ENCODE peak calls at places on chromosomes 3 and 15, in five cellular contexts. One of them, this sample, is unnamed.

GRCh38 chr15:75640483-75641175 is 605 bp upstream of the IMP3 start:
- DNase-seq in NB4: peak; percentile 90
- DNase-seq in CD8-positive, alpha-beta T cell: no peak
- DNase-seq in Jurkat, Clone E6-1: peak; percentile 87
- DNase-seq in aorta: no peak
- DNase-seq in this sample: peak; percentile 74

GRCh38 chr3:42898896-42899675 is 6.9 kb upstream of the ZNF662 start:
- DNase-seq in NB4: no peak
- DNase-seq in CD8-positive, alpha-beta T cell: no peak
- DNase-seq in Jurkat, Clone E6-1: no peak
- DNase-seq in aorta: no peak
- DNase-seq in this sample: no peak

GRCh38 chr3:110101361-110101760 is 764.0 kb upstream of the DPPA4 start:
- DNase-seq in NB4: no peak
- DNase-seq in CD8-positive, alpha-beta T cell: no peak
- DNase-seq in Jurkat, Clone E6-1: no peak
- DNase-seq in aorta: no peak
- DNase-seq in this sample: no peak

GRCh38 chr3:120645083-120645800 is 36.8 kb downstream of the HGD start:
- DNase-seq in NB4: peak; percentile 43
- DNase-seq in CD8-positive, alpha-beta T cell: no peak
- DNase-seq in Jurkat, Clone E6-1: no peak
- DNase-seq in aorta: no peak
- DNase-seq in this sample: no peak

GRCh38 chr15:95520511-95520910 is 810.0 kb upstream of the NR2F2 start:
- DNase-seq in NB4: peak; percentile 72
- DNase-seq in CD8-positive, alpha-beta T cell: no peak
- DNase-seq in Jurkat, Clone E6-1: no peak
- DNase-seq in aorta: no peak
- DNase-seq in this sample: peak; percentile 9

GRCh38 chr3:126274735-126275734 is 82.2 kb downstream of the KLF15 start:
- DNase-seq in NB4: peak; percentile 83
- DNase-seq in CD8-positive, alpha-beta T cell: no peak
- DNase-seq in Jurkat, Clone E6-1: no peak
- DNase-seq in aorta: no peak
- DNase-seq in this sample: no peak

GRCh38 chr15:57323806-57324589 is 52.3 kb upstream of the CGNL1 start:
- DNase-seq in NB4: peak; percentile 41
- DNase-seq in CD8-positive, alpha-beta T cell: no peak
- DNase-seq in Jurkat, Clone E6-1: peak; percentile 97
- DNase-seq in aorta: peak; percentile 64
- DNase-seq in this sample: peak; percentile 39

GRCh38 chr3:53221345-53221744 is 34.5 kb downstream of the TKT start:
- DNase-seq in NB4: no peak
- DNase-seq in CD8-positive, alpha-beta T cell: no peak
- DNase-seq in Jurkat, Clone E6-1: no peak
- DNase-seq in aorta: no peak
- DNase-seq in this sample: no peak

GRCh38 chr3:72891053-72891855 is 3.4 kb downstream of the GXYLT2 start:
- DNase-seq in NB4: no peak
- DNase-seq in CD8-positive, alpha-beta T cell: no peak
- DNase-seq in Jurkat, Clone E6-1: peak; percentile 56
- DNase-seq in aorta: no peak
- DNase-seq in this sample: no peak

GRCh38 chr3:46527239-46527638 is 29.5 kb downstream of the RTP3 start:
- DNase-seq in NB4: no peak
- DNase-seq in CD8-positive, alpha-beta T cell: no peak
- DNase-seq in Jurkat, Clone E6-1: no peak
- DNase-seq in aorta: no peak
- DNase-seq in this sample: no peak

GRCh38 chr15:29687204-29687768 is 135.0 kb downstream of the TJP1 start:
- DNase-seq in NB4: no peak
- DNase-seq in CD8-positive, alpha-beta T cell: no peak
- DNase-seq in Jurkat, Clone E6-1: no peak
- DNase-seq in aorta: no peak
- DNase-seq in this sample: no peak

GRCh38 chr3:197795200-197795599 is 4.1 kb downstream of the LRCH3 start:
- DNase-seq in NB4: peak; percentile 23
- DNase-seq in CD8-positive, alpha-beta T cell: no peak
- DNase-seq in Jurkat, Clone E6-1: no peak
- DNase-seq in aorta: no peak
- DNase-seq in this sample: no peak

GRCh38 chr3:120763601-120764000 is 21.1 kb downstream of the GTF2E1 start:
- DNase-seq in NB4: no peak
- DNase-seq in CD8-positive, alpha-beta T cell: no peak
- DNase-seq in Jurkat, Clone E6-1: no peak
- DNase-seq in aorta: no peak
- DNase-seq in this sample: peak; percentile 46

GRCh38 chr15:66401130-66402021 is 14.7 kb downstream of the MAP2K1 start:
- DNase-seq in NB4: no peak
- DNase-seq in CD8-positive, alpha-beta T cell: no peak
- DNase-seq in Jurkat, Clone E6-1: peak; percentile 54
- DNase-seq in aorta: no peak
- DNase-seq in this sample: peak; percentile 54

GRCh38 chr15:84911879-84912660 is 27.6 kb downstream of the SLC28A1 start:
- DNase-seq in NB4: no peak
- DNase-seq in CD8-positive, alpha-beta T cell: no peak
- DNase-seq in Jurkat, Clone E6-1: no peak
- DNase-seq in aorta: peak; percentile 95
- DNase-seq in this sample: no peak

GRCh38 chr3:109442531-109442930 is 105.2 kb upstream of the DPPA4 start:
- DNase-seq in NB4: no peak
- DNase-seq in CD8-positive, alpha-beta T cell: no peak
- DNase-seq in Jurkat, Clone E6-1: no peak
- DNase-seq in aorta: no peak
- DNase-seq in this sample: no peak

GRCh38 chr3:115100806-115101205 is 46.3 kb downstream of the ZBTB20 start:
- DNase-seq in NB4: no peak
- DNase-seq in CD8-positive, alpha-beta T cell: no peak
- DNase-seq in Jurkat, Clone E6-1: no peak
- DNase-seq in aorta: no peak
- DNase-seq in this sample: no peak

GRCh38 chr3:196274585-196274984 is 12.9 kb downstream of the PCYT1A start:
- DNase-seq in NB4: no peak
- DNase-seq in CD8-positive, alpha-beta T cell: peak; percentile 11
- DNase-seq in Jurkat, Clone E6-1: no peak
- DNase-seq in aorta: no peak
- DNase-seq in this sample: peak; percentile 92

GRCh38 chr15:101288905-101289513 is 6.0 kb downstream of the SNRPA1 start:
- DNase-seq in NB4: peak; percentile 76
- DNase-seq in CD8-positive, alpha-beta T cell: no peak
- DNase-seq in Jurkat, Clone E6-1: peak; percentile 54
- DNase-seq in aorta: no peak
- DNase-seq in this sample: peak; percentile 57

GRCh38 chr3:53350652-53351051 is 3.3 kb upstream of the DCP1A start:
- DNase-seq in NB4: peak; percentile 92
- DNase-seq in CD8-positive, alpha-beta T cell: no peak
- DNase-seq in Jurkat, Clone E6-1: peak; percentile 51
- DNase-seq in aorta: no peak
- DNase-seq in this sample: peak; percentile 24

GRCh38 chr3:18201315-18201714 is 223.8 kb downstream of the SATB1 start:
- DNase-seq in NB4: no peak
- DNase-seq in CD8-positive, alpha-beta T cell: no peak
- DNase-seq in Jurkat, Clone E6-1: no peak
- DNase-seq in aorta: no peak
- DNase-seq in this sample: no peak

GRCh38 chr15:44550256-44550655 is 13.3 kb downstream of the EIF3J start:
- DNase-seq in NB4: no peak
- DNase-seq in CD8-positive, alpha-beta T cell: no peak
- DNase-seq in Jurkat, Clone E6-1: peak; percentile 56
- DNase-seq in aorta: no peak
- DNase-seq in this sample: no peak

GRCh38 chr15:89784686-89784960 is 8.5 kb downstream of the MESP2 start:
- DNase-seq in NB4: no peak
- DNase-seq in CD8-positive, alpha-beta T cell: no peak
- DNase-seq in Jurkat, Clone E6-1: no peak
- DNase-seq in aorta: no peak
- DNase-seq in this sample: no peak

GRCh38 chr3:28328188-28329151 is 20.1 kb upstream of the ZCWPW2 start:
- DNase-seq in NB4: peak; percentile 25
- DNase-seq in CD8-positive, alpha-beta T cell: no peak
- DNase-seq in Jurkat, Clone E6-1: peak; percentile 39
- DNase-seq in aorta: no peak
- DNase-seq in this sample: peak; percentile 35

GRCh38 chr3:99071096-99071495 is 169.6 kb upstream of the DCBLD2 start:
- DNase-seq in NB4: no peak
- DNase-seq in CD8-positive, alpha-beta T cell: no peak
- DNase-seq in Jurkat, Clone E6-1: no peak
- DNase-seq in aorta: no peak
- DNase-seq in this sample: no peak

GRCh38 chr3:106305882-106306445 is 437.2 kb upstream of the CBLB start:
- DNase-seq in NB4: no peak
- DNase-seq in CD8-positive, alpha-beta T cell: no peak
- DNase-seq in Jurkat, Clone E6-1: no peak
- DNase-seq in aorta: no peak
- DNase-seq in this sample: no peak

GRCh38 chr3:71389911-71390573 is 193.5 kb downstream of the FOXP1 start:
- DNase-seq in NB4: no peak
- DNase-seq in CD8-positive, alpha-beta T cell: no peak
- DNase-seq in Jurkat, Clone E6-1: peak; percentile 33
- DNase-seq in aorta: no peak
- DNase-seq in this sample: no peak
- H3K4me3 ChIP-seq in NB4: no peak overlapping the region
- H3K4me3 ChIP-seq in CD8-positive, alpha-beta T cell: peak overlapping the region; percentile 30
- H3K4me3 ChIP-seq in Jurkat, Clone E6-1: no peak overlapping the region
- H3K4me3 ChIP-seq in aorta: no peak overlapping the region
- H3K4me3 ChIP-seq in this sample: no peak overlapping the region

DNA sequence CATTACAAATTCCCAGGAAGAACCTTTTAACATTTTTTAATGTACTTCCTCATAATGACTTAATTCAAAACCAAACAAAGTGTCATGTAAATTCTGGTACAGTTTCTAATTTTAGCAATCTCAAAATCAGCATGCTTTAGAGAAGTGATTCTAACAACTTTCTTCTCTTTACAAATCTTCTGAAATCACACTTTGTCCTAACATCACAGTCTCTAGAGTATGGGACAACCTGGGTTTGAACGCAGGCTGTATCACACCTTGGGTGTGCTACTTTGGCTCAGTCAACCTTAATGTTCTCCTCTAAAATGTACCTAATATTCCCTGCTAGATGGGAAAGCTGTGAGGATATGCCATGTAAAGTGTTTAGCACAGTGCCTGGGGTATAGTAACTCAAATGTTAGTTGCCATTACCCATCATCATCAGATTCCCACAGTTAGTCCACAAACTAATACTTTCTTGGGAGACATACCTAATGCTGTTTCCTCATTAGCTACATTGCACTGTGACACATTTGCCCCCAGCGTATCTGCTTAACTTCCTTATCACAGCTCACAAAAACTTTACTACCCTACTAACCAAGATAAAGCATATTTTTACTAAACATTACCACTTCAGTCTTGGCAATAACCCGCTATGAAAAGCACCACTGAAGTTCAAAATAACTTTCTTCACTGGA is 3.1 kb downstream of the TSPAN3 start:
- DNase-seq in NB4: peak; percentile 26
- DNase-seq in CD8-positive, alpha-beta T cell: no peak
- DNase-seq in Jurkat, Clone E6-1: no peak
- DNase-seq in aorta: no peak
- DNase-seq in this sample: peak; percentile 16
- H3K4me3 ChIP-seq in NB4: no peak overlapping the region
- H3K4me3 ChIP-seq in CD8-positive, alpha-beta T cell: no peak overlapping the region
- H3K4me3 ChIP-seq in Jurkat, Clone E6-1: no peak overlapping the region
- H3K4me3 ChIP-seq in aorta: no peak overlapping the region
- H3K4me3 ChIP-seq in this sample: no peak overlapping the region

GRCh38 chr15:77546050-77546501 is 86.6 kb downstream of the LINGO1 start:
- DNase-seq in NB4: peak; percentile 80
- DNase-seq in CD8-positive, alpha-beta T cell: no peak
- DNase-seq in Jurkat, Clone E6-1: no peak
- DNase-seq in aorta: peak; percentile 21
- DNase-seq in this sample: no peak
- H3K4me3 ChIP-seq in NB4: no peak overlapping the region
- H3K4me3 ChIP-seq in CD8-positive, alpha-beta T cell: no peak overlapping the region
- H3K4me3 ChIP-seq in Jurkat, Clone E6-1: no peak overlapping the region
- H3K4me3 ChIP-seq in aorta: no peak overlapping the region
- H3K4me3 ChIP-seq in this sample: no peak overlapping the region

GRCh38 chr15:39180494-39180930 is 400.4 kb upstream of the THBS1 start:
- DNase-seq in NB4: no peak
- DNase-seq in CD8-positive, alpha-beta T cell: no peak
- DNase-seq in Jurkat, Clone E6-1: no peak
- DNase-seq in aorta: no peak
- DNase-seq in this sample: no peak

GRCh38 chr15:39174332-39174731 is 406.5 kb upstream of the THBS1 start:
- DNase-seq in NB4: no peak
- DNase-seq in CD8-positive, alpha-beta T cell: no peak
- DNase-seq in Jurkat, Clone E6-1: no peak
- DNase-seq in aorta: no peak
- DNase-seq in this sample: peak; percentile 23

GRCh38 chr15:39179980-39180379 is 400.9 kb upstream of the THBS1 start:
- DNase-seq in NB4: no peak
- DNase-seq in CD8-positive, alpha-beta T cell: no peak
- DNase-seq in Jurkat, Clone E6-1: no peak
- DNase-seq in aorta: no peak
- DNase-seq in this sample: no peak

GRCh38 chr15:39181348-39181747 is 399.5 kb upstream of the THBS1 start:
- DNase-seq in NB4: no peak
- DNase-seq in CD8-positive, alpha-beta T cell: no peak
- DNase-seq in Jurkat, Clone E6-1: no peak
- DNase-seq in aorta: no peak
- DNase-seq in this sample: no peak

DNA sequence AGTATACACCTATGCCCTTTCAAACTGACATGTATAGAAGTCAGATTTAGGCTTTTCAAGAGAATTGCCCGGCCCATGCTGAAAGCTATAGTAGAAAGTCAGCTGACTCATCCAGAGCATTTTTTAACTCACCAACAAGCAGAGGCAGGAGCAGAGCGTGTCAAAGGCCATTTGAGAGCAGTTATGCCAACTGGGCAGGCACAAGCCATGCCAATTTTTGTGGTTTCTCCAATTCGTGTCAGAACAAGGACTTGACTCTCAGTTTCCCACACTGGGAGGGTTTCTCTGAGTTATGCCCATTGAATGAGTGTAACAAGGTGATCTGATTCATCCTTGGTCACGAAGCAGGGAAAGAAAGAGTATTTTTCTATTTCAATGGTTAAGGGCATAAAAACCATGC is 403.3 kb upstream of the THBS1 start:
- DNase-seq in NB4: no peak
- DNase-seq in CD8-positive, alpha-beta T cell: no peak
- DNase-seq in Jurkat, Clone E6-1: no peak
- DNase-seq in aorta: no peak
- DNase-seq in this sample: no peak
- H3K4me3 ChIP-seq in NB4: no peak overlapping the region
- H3K4me3 ChIP-seq in CD8-positive, alpha-beta T cell: no peak overlapping the region
- H3K4me3 ChIP-seq in Jurkat, Clone E6-1: no peak overlapping the region
- H3K4me3 ChIP-seq in aorta: no peak overlapping the region
- H3K4me3 ChIP-seq in this sample: no peak overlapping the region

DNA sequence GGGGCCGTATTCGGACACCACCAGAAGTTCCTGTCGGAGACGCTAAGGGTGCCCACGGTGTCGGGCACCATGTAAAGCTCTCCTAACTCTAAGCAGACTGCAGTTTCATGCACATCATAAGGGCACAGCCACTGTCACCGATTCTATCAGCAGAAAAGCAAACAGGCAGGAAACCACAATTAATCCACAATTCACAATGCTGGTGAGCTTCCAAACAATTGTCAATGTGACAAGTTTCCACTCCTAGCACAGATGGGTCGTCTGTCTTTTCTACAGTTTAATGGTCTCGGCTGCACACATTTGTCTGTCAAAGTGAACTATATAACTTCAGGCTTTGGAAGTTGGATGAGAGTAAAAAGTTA is 8.8 kb upstream of the OCA2 start:
- DNase-seq in NB4: no peak
- DNase-seq in CD8-positive, alpha-beta T cell: no peak
- DNase-seq in Jurkat, Clone E6-1: peak; percentile 75
- DNase-seq in aorta: no peak
- DNase-seq in this sample: no peak
- H3K4me3 ChIP-seq in NB4: no peak overlapping the region
- H3K4me3 ChIP-seq in CD8-positive, alpha-beta T cell: peak overlapping the region; percentile 53
- H3K4me3 ChIP-seq in Jurkat, Clone E6-1: peak overlapping the region; percentile 15
- H3K4me3 ChIP-seq in aorta: no peak overlapping the region
- H3K4me3 ChIP-seq in this sample: no peak overlapping the region

This sample was measured in GM12865.